ENCODE peak calls at places on chromosomes 4 and X, in seven cellular contexts. A is IMR-90, E is H1, X is H54, Z is testis, K is sigmoid colon, O is endothelial cell of umbilical vein. F is an unnamed sample.

GRCh38 chrX:41076742-41077141 is 8.5 kb upstream of the USP9X start:
- DNase-seq in A (no peak), E (no peak), X (no peak), Z (no peak), K (no peak), O (no peak), F (no peak)

GRCh38 chr4:124903995-124904722 is 191.6 kb upstream of the ANKRD50 start:
- DNase-seq in A (peak), E (no peak), X (peak), Z (no peak), K (no peak), O (peak), F (no peak)

GRCh38 chrX:6968231-6968630 is 179.3 kb upstream of the STS start:
- DNase-seq in A (no peak), E (no peak), X (no peak), Z (no peak), K (no peak), O (no peak), F (no peak)

GRCh38 chr4:177441061-177441802 is 1.0 kb downstream of the AGA start:
- DNase-seq in A (peak), E (no peak), X (no peak), Z (no peak), K (no peak), O (no peak), F (no peak)

GRCh38 chr4:78629991-78630541 is 78.5 kb downstream of the ANXA3 start:
- DNase-seq in A (no peak), E (no peak), X (no peak), Z (peak), K (no peak), O (no peak), F (no peak)

GRCh38 chr4:88613417-88613875 is 21.2 kb downstream of the HERC3 start:
- DNase-seq in A (no peak), E (no peak), X (no peak), Z (no peak), K (no peak), O (peak), F (no peak)

GRCh38 chr4:138399041-138399440 is 156.9 kb upstream of the SLC7A11 start:
- DNase-seq in A (no peak), E (no peak), X (no peak), Z (no peak), K (no peak), O (peak), F (no peak)

GRCh38 chrX:11480626-11481025 is 185.1 kb downstream of the ARHGAP6 start:
- DNase-seq in A (peak), E (no peak), X (no peak), Z (no peak), K (no peak), O (peak), F (no peak)

GRCh38 chrX:151679798-151680427 is 15.3 kb upstream of the PRRG3 start:
- DNase-seq in A (no peak), E (no peak), X (no peak), Z (no peak), K (no peak), O (no peak), F (no peak)

GRCh38 chr4:159400782-159401712 is 298.2 kb downstream of the RAPGEF2 start:
- DNase-seq in A (peak), E (no peak), X (no peak), Z (no peak), K (no peak), O (no peak), F (no peak)

GRCh38 chr4:119059221-119059620 is 76.4 kb upstream of the MYOZ2 start:
- DNase-seq in A (no peak), E (no peak), X (no peak), Z (no peak), K (no peak), O (no peak), F (no peak)

GRCh38 chr4:86359944-86360478 is at the start of gene MAPK10:
- DNase-seq in A (peak), E (peak), X (peak), Z (peak), K (peak), O (peak), F (peak)
- TF ChIP-seq POLR2A in A (no peak), E (peak), X (no peak), Z (no peak), K (no peak), O (no peak), F (no peak)

DNA sequence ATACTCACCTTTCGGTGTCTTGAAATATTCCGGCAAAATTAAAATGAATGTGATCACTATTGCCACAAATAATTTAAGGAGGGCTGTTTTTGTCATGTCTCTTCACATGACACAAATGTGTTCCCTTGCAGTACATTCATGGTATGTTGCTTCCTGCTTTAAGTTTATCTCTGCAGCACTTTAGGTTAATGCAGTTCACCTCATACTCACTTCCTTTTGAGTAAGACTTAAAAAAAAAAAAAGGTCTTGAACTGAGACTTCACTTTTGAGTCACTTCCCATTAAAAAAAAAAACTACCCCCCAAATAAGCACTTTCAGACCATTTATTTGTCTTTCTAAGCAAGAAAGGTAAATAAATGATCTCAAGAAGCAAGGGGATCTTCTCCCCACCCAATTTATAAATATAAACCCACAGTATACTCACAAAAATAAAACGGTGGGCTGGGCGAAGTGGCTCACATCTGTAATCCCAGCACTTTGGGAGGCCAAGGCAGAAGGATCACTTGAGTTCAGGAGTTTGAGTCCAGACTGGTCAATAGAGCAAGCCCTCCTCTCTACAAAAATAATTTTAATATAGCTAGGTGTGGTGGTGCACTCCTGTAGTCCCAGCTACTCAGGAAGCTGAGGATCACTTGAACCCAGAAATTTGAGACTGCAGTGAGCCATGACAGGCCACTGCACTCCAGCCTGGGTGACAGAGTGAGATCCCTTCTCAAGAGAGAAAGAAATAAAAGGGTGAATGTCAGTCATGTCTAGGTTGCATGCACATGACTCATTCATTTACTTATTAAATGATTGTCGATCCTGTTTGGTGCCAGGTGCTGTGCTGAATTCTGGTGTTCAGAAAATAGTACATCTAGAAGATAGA is at the start of gene TMEM156:
- DNase-seq in A (peak), E (no peak), X (no peak), Z (no peak), K (no peak), O (peak), F (no peak)
- TF ChIP-seq POLR2A in A (no peak), E (no peak), X (no peak), Z (no peak), K (no peak), O (no peak), F (no peak)

DNA sequence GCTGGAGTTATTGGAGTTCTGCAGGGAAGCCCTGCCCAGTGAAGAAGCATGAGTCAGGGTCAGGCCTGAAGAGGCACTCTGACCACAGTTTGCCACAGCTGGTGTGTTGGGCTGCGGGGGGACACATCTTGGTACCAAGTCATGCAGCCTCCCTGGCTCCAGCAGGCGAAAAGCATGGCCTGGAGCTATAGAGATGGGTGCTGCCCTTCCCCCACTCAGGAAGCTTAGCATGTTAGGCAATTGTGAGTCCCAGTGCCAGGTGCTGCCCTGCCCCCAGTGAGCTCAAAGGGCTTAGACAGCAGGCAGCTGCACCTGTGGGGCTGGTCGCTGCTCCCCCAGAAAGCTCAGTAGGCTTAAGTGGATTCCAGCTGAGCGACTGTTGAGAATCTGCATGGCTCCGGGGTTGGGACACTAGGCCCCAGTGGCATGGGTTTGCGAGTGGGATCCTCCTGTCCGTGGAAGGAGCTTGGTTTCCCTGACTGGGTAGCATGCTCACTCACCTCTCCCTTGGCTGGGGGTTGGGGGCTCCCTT is 755.5 kb downstream of the GLUD2 start:
- DNase-seq in A (no peak), E (no peak), X (no peak), Z (no peak), K (no peak), O (no peak), F (no peak)
- TF ChIP-seq POLR2A in A (no peak), E (no peak), X (no peak), Z (no peak), K (no peak), O (no peak), F (no peak)

DNA sequence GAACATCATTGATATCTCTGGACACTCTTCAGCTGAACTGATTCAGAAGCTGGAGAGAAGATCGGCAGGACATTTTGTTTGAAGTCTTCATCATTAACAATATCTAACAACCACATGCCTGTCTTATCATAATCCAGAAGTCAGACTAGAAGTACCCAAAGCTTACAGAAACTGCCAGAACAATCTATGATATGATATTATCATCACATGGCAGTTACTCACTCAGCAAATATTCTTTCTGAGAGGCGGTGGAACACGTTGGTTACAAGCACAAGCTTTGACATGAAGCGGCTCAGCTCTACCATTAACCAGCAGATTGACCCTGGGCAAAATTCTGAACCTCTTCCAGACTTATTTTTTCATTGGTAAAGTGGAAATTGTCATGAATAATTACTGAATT is 69.4 kb upstream of the KIT start:
- DNase-seq in A (peak), E (no peak), X (no peak), Z (no peak), K (no peak), O (no peak), F (no peak)
- TF ChIP-seq POLR2A in A (no peak), E (no peak), X (no peak), Z (no peak), K (no peak), O (no peak), F (no peak)

DNA sequence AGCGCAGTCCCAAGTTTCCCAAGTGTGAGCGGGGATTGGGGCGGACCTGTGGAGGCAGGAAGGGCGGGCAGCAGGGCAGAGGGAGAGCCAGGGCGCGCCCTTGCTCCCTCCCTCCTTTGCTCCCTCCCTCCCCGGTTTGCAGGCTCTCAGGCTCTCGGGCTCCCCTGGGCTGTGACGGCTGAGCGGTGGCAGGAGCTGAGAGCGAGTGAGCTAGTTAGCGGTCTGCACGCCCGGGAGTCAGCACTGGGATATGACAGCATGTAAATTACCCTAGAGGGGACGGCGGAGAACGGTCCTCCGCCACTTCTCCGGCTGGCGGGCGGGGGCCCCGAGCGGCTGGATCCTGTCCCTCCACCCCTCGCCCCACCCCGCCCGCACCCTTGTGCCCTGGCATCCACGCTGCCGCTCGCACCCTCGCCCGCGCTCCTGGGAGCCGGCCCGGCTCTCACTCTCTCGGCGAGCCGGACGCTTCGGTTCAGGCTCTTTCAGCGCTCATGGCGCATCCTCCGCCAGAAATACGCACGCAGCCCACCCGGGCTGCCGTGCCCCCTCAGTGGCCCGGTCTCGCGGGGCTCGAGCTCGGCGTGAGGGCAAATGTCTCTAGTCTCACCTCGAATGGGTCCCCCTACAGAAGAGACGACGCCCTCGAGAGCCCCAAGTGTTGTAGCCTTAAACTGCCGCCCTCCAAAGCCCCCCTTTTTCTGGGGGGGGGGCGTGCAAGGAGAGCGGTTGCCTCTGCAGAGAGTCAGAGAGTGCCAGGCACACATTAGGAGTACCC is at the start of gene TSC22D3:
- DNase-seq in A (peak), E (no peak), X (peak), Z (peak), K (peak), O (peak), F (peak)
- TF ChIP-seq POLR2A in A (no peak), E (no peak), X (no peak), Z (no peak), K (no peak), O (no peak), F (peak)

GRCh38 chr4:87532109-87532508 is 2.9 kb upstream of the SPARCL1 start:
- DNase-seq in A (no peak), E (no peak), X (no peak), Z (no peak), K (no peak), O (no peak), F (no peak)

GRCh38 chr4:87529187-87529586 is at the start of gene SPARCL1:
- DNase-seq in A (no peak), E (no peak), X (no peak), Z (peak), K (peak), O (no peak), F (peak)

GRCh38 chr4:87532907-87533306 is 3.7 kb upstream of the SPARCL1 start:
- DNase-seq in A (no peak), E (no peak), X (no peak), Z (no peak), K (no peak), O (no peak), F (no peak)

GRCh38 chr4:87527446-87528240 is 1.5 kb downstream of the SPARCL1 start:
- DNase-seq in A (no peak), E (no peak), X (no peak), Z (peak), K (no peak), O (no peak), F (peak)

GRCh38 chr4:87530868-87531267 is 1.7 kb upstream of the SPARCL1 start:
- DNase-seq in A (peak), E (no peak), X (no peak), Z (peak), K (peak), O (peak), F (peak)
- TF ChIP-seq POLR2A in A (no peak), E (no peak), X (no peak), Z (no peak), K (peak), O (no peak), F (peak)

GRCh38 chrX:10166731-10167149 is 10.0 kb downstream of the CLCN4 start:
- DNase-seq in A (no peak), E (no peak), X (no peak), Z (no peak), K (no peak), O (no peak), F (no peak)

GRCh38 chrX:10166248-10166716 is 9.5 kb downstream of the CLCN4 start:
- DNase-seq in A (no peak), E (no peak), X (no peak), Z (no peak), K (no peak), O (no peak), F (no peak)

GRCh38 chrX:10164879-10165278 is 8.1 kb downstream of the CLCN4 start:
- DNase-seq in A (no peak), E (no peak), X (no peak), Z (no peak), K (no peak), O (no peak), F (no peak)

GRCh38 chrX:10167573-10167972 is 10.8 kb downstream of the CLCN4 start:
- DNase-seq in A (no peak), E (no peak), X (no peak), Z (no peak), K (no peak), O (no peak), F (no peak)

GRCh38 chrX:10165580-10166247 is 8.9 kb downstream of the CLCN4 start:
- DNase-seq in A (no peak), E (no peak), X (no peak), Z (no peak), K (no peak), O (no peak), F (no peak)
- TF ChIP-seq POLR2A in A (no peak), E (no peak), X (no peak), Z (no peak), K (no peak), O (no peak), F (no peak)

F was measured in uterus.